ENCODE peak calls at places on chromosomes 13 and 19, in five cellular contexts. P, H, Y, L and T are unnamed samples.

GRCh38 chr19:29259153-29259552 is 46.2 kb upstream of the UQCRFS1 start:
- DNase-seq in P (no peak), H (no peak), Y (no peak), L (no peak), T (no peak)

GRCh38 chr13:49304356-49304755 is 56.6 kb downstream of the CDADC1 start:
- DNase-seq in P (no peak), H (no peak), Y (no peak), L (no peak), T (no peak)

GRCh38 chr19:42323473-42323851 is 2.0 kb upstream of the MEGF8 start:
- DNase-seq in P (no peak), H (no peak), Y (no peak), L (no peak), T (peak)

GRCh38 chr13:104466016-104466415 is 1399.8 kb upstream of the SLC10A2 start:
- DNase-seq in P (no peak), H (no peak), Y (no peak), L (no peak), T (no peak)

GRCh38 chr13:87331178-87331577 is 340.0 kb upstream of the SLITRK5 start:
- DNase-seq in P (no peak), H (no peak), Y (no peak), L (no peak), T (no peak)

GRCh38 chr13:90154311-90154960 is 1193.1 kb upstream of the MIR17HG start:
- DNase-seq in P (no peak), H (no peak), Y (no peak), L (no peak), T (no peak)

GRCh38 chr19:38037151-38037611 is 130.2 kb downstream of the SIPA1L3 start:
- DNase-seq in P (no peak), H (no peak), Y (no peak), L (no peak), T (no peak)

GRCh38 chr13:103272770-103273169 is 206.6 kb upstream of the SLC10A2 start:
- DNase-seq in P (peak), H (no peak), Y (no peak), L (no peak), T (no peak)

GRCh38 chr13:111270126-111270525 is 50.3 kb upstream of the TEX29 start:
- DNase-seq in P (no peak), H (no peak), Y (no peak), L (no peak), T (no peak)

GRCh38 chr13:52130641-52131040 is 1.8 kb upstream of the NEK5 start:
- DNase-seq in P (no peak), H (no peak), Y (no peak), L (no peak), T (no peak)

GRCh38 chr19:56671613-56671994 is at the start of gene ZNF835:
- DNase-seq in P (no peak), H (peak), Y (peak), L (peak), T (peak)

GRCh38 chr13:91247768-91248167 is 99.7 kb upstream of the MIR17HG start:
- DNase-seq in P (no peak), H (no peak), Y (no peak), L (no peak), T (no peak)

GRCh38 chr13:59103004-59103768 is 1060.5 kb downstream of the DIAPH3 start:
- DNase-seq in P (peak), H (no peak), Y (no peak), L (no peak), T (no peak)

GRCh38 chr13:27349458-27349857 is 75.0 kb upstream of the GTF3A start:
- DNase-seq in P (peak), H (no peak), Y (no peak), L (no peak), T (no peak)

GRCh38 chr13:89923731-89924130 is 1423.8 kb upstream of the MIR17HG start:
- DNase-seq in P (peak), H (no peak), Y (no peak), L (no peak), T (no peak)

GRCh38 chr13:93775507-93776108 is 549.0 kb downstream of the GPC6 start:
- DNase-seq in P (peak), H (no peak), Y (no peak), L (no peak), T (no peak)

GRCh38 chr13:81779896-81780295 is 1439.0 kb upstream of the SPRY2 start:
- DNase-seq in P (no peak), H (no peak), Y (no peak), L (no peak), T (no peak)

GRCh38 chr19:38250821-38251563 is 5.2 kb downstream of the PPP1R14A start:
- DNase-seq in P (no peak), H (peak), Y (peak), L (no peak), T (no peak)

GRCh38 chr13:109699628-109700071 is 86.7 kb downstream of the IRS2 start:
- DNase-seq in P (no peak), H (no peak), Y (no peak), L (no peak), T (no peak)

GRCh38 chr13:40452038-40452666 is 214.3 kb downstream of the FOXO1 start:
- DNase-seq in P (no peak), H (no peak), Y (no peak), L (no peak), T (no peak)

GRCh38 chr13:38350114-38350617 is 515 bp downstream of the UFM1 start:
- DNase-seq in P (peak), H (peak), Y (no peak), L (no peak), T (peak)
- TF ChIP-seq POLR2A in P (no peak), H (no peak), Y (no peak), L (peak), T (peak)

GRCh38 chr13:31199849-31200635 is at the start of gene B3GLCT:
- DNase-seq in P (peak), H (peak), Y (peak), L (peak), T (peak)
- TF ChIP-seq POLR2A in P (no peak), H (no peak), Y (peak), L (no peak), T (peak)

DNA sequence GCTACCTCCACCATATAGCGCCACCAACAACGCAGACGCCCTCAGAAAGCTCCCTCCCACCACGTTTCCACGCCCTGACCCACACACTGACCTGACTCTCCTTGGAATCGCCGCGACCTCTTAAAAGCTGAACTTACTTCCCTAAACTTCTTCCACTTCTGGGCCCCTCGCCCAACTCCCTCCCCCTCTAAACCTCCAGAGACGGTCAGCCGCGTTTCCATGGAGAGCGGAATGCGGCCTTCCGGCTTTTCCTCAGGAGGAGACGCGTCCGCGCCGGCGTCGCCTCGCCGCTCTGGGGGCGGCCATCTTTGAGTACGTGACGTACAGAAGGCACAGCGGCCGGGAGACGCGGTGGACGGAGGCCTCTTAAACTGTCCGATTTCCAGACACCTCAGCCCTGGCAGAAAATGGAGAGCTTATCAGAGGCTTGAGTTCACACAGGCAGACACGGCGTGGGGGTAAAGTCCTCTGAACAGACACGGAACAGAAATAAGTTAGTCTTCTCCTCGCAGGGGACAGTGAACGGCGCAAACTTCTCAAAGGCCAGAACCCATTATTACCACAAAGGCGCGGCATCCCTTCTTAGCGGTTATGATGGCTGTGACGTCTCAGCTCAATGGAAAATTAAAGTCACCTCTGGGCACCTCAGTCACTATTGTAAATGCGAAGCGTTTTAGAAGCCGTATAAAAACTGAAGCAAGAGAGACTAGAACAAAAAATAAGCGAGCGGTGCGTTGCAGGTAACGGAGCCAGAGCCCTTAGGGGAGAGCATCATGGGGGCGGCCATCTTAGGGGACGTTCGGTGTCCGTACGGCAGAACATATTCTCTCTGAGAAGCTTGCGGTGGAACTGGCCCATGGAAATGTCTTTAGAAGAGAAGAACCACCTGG is at the start of gene ZNF432:
- DNase-seq in P (peak), H (peak), Y (peak), L (peak), T (peak)
- TF ChIP-seq POLR2A in P (peak), H (no peak), Y (peak), L (peak), T (peak)

DNA sequence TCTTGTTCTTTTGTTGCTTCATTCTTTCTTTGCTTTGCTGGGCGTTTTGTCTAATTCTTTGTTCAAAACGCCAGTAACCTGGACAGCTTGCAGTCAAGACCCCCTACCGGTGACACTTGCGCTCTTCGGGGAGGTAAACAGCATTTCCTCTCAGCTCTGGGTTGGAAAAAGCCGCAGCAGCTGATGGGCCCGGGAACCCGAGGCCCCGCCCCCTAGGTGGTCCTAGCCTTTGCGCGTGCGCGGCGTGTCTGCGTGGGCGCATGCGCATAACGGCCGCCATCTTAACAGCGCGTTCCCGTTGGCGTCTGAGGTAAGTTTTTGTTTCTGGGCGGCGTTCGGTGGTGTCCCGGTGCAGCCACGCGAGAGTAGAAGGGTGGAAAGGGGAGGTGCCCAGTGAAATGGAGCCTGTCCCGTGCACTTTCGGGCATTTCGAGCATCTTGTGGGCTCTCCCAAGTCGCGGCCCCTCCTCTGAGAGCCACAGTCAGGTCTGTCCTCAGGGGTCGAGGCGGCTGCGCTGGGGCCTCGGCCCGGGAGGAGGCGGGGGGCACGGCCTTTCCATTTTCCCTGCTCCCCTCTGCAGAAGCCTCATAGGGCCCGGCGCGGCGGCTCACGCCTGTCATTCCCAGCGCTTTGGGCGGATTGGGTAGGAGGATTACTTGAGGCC is at the start of gene ZNF559:
- DNase-seq in P (peak), H (peak), Y (peak), L (peak), T (peak)
- TF ChIP-seq POLR2A in P (peak), H (no peak), Y (peak), L (peak), T (peak)

DNA sequence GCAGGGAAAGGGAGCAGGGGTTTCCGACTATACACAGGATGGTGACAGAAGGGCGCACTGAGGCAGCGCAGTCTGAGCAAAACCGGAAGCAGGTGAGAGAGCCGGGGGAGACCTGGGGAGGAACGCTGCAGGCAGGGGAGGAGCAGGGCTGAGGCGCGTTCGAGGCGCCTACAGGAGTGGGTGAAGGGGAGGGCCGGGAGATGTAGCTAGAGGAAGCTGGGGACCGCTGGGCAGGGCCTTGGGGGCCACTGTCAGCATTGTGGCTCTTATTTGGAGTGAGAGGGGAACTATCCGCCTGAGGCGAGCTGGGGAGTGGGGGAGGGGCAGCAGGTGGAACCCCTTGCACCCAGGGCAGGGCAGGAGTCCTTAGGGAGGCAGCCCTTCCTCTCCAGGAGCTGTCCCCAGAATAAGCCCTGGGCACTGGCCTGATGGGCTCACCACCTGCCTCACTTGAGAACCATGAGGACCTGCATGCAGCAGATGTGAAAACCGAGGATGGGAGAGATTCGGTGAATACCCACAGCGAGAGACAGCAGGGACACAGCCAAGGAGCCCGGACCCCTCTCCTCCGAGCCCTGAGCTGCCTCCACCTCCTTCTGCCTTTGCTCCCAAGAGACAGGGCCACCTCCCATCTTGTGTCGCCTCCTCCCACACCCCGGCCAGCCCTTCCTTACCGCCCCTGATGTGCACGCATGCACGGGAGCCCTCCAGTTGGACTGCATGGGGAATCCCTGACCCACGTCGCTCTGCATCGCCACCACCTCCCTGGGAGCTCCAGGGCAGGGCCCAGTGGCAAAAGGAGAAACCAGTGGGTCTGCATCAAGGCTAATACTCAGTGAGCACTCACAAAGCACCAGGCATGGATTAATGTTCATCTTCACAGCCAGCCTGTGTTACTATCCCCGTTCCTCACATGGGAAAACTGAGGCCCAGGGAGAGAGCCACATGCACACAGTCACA is 10.3 kb downstream of the AKT2 start:
- DNase-seq in P (no peak), H (no peak), Y (no peak), L (peak), T (peak)
- TF ChIP-seq POLR2A in P (no peak), H (no peak), Y (no peak), L (no peak), T (no peak)

DNA sequence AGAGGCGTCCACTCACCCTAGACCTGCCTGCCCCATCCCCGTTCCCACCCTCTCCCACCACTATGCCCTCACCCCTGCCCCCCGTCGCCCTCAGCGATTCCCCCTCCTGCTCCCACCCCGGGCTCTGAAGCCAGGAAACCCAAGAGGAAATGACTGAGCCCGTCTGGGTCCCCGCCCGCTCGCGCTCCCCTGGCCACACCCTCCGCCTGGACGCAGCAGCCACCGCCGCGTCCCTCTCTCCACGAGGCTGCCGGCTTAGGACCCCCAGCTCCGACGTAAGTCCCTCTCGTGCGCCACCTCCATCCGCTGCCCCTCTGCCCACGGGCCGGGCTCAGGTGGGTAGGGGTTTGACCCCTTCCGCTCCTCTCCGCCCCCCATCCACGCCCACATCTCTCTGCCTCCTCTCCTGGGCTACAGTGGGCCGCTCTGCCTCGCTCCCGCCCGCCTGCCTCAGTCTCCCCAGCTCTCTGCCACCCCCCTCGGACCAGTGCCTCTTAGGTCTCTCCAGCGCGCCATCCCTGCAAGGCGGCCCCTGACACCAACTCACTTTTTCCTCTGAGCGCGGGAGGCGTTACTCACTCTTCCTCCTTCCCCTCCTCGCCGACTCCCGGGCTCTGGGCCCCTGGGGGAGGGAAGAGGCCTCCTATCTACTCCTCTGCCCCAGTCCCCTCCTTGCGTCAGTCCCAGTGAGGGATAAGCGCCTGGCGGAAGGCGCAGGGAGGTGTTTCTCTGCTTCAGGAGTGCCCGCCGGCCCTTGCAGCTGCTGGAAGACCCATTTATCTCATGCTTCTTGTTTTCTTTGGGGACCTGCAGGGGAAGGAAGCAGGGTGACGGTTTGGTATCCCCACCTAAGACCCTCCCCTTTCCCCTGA is at the start of gene FXYD5:
- DNase-seq in P (peak), H (peak), Y (peak), L (peak), T (peak)
- TF ChIP-seq POLR2A in P (peak), H (no peak), Y (peak), L (no peak), T (peak)

GRCh38 chr19:48321622-48322591 is 3.4 kb upstream of the EMP3 start:
- DNase-seq in P (peak), H (peak), Y (peak), L (peak), T (peak)
- TF ChIP-seq POLR2A in P (peak), H (no peak), Y (peak), L (peak), T (peak)